ENCODE peak calls at places on chromosome 17, in five cellular contexts. One of them, this sample, is unnamed. For H3K36me3, the result is how much of the 10 kb centered on the place peaks cover.

GRCh38 chr17:54257440-54257839 is 434.7 kb downstream of the KIF2B start:
- DNase-seq in endothelial cell of umbilical vein: no peak
- DNase-seq in SK-N-SH: no peak
- DNase-seq in GM12878: no peak
- DNase-seq in K562: no peak
- DNase-seq in this sample: no peak

GRCh38 chr17:51228177-51228576 is 31.7 kb downstream of the MBTD1 start:
- DNase-seq in SK-N-SH: no peak
- DNase-seq in GM12878: no peak
- DNase-seq in endothelial cell of umbilical vein: no peak
- DNase-seq in K562: no peak
- DNase-seq in this sample: no peak

GRCh38 chr17:57626520-57627210 is 118.4 kb downstream of the CCDC182 start:
- DNase-seq in SK-N-SH: peak
- DNase-seq in endothelial cell of umbilical vein: no peak
- DNase-seq in GM12878: no peak
- DNase-seq in K562: no peak
- DNase-seq in this sample: no peak

GRCh38 chr17:72602517-72603345 is 481.9 kb downstream of the SOX9 start:
- DNase-seq in SK-N-SH: no peak
- DNase-seq in GM12878: no peak
- DNase-seq in endothelial cell of umbilical vein: no peak
- DNase-seq in K562: no peak
- DNase-seq in this sample: no peak

GRCh38 chr17:51475650-51476221 is 215.4 kb downstream of the UTP18 start:
- DNase-seq in K562: no peak
- DNase-seq in GM12878: no peak
- DNase-seq in endothelial cell of umbilical vein: no peak
- DNase-seq in SK-N-SH: peak
- DNase-seq in this sample: no peak

GRCh38 chr17:65027305-65027704 is 29.2 kb downstream of the GNA13 start:
- DNase-seq in SK-N-SH: peak
- DNase-seq in K562: peak
- DNase-seq in GM12878: peak
- DNase-seq in endothelial cell of umbilical vein: peak
- DNase-seq in this sample: no peak

GRCh38 chr17:33014751-33015150 is 23.1 kb downstream of the SPACA3 start:
- DNase-seq in K562: no peak
- DNase-seq in SK-N-SH: peak
- DNase-seq in endothelial cell of umbilical vein: no peak
- DNase-seq in GM12878: no peak
- DNase-seq in this sample: no peak

GRCh38 chr17:39022961-39023360 is 55.8 kb upstream of the FBXO47 start:
- DNase-seq in GM12878: no peak
- DNase-seq in endothelial cell of umbilical vein: no peak
- DNase-seq in SK-N-SH: no peak
- DNase-seq in K562: no peak
- DNase-seq in this sample: no peak

GRCh38 chr17:67018429-67019125 is 25.8 kb upstream of the CACNG1 start:
- DNase-seq in SK-N-SH: peak
- DNase-seq in endothelial cell of umbilical vein: no peak
- DNase-seq in GM12878: no peak
- DNase-seq in K562: no peak
- DNase-seq in this sample: no peak

GRCh38 chr17:57995076-57995956 is 7.3 kb upstream of the VEZF1 start:
- DNase-seq in GM12878: no peak
- DNase-seq in endothelial cell of umbilical vein: peak
- DNase-seq in SK-N-SH: peak
- DNase-seq in K562: peak
- DNase-seq in this sample: no peak

GRCh38 chr17:68544521-68544920 is 32.3 kb downstream of the PRKAR1A start:
- DNase-seq in GM12878: no peak
- DNase-seq in endothelial cell of umbilical vein: no peak
- DNase-seq in SK-N-SH: no peak
- DNase-seq in K562: no peak
- DNase-seq in this sample: no peak

GRCh38 chr17:66712453-66712852 is 122.5 kb upstream of the CACNG5 start:
- DNase-seq in GM12878: no peak
- DNase-seq in SK-N-SH: no peak
- DNase-seq in endothelial cell of umbilical vein: no peak
- DNase-seq in K562: no peak
- DNase-seq in this sample: no peak

GRCh38 chr17:69870091-69870530 is 204.9 kb upstream of the KCNJ16 start:
- DNase-seq in endothelial cell of umbilical vein: peak
- DNase-seq in GM12878: no peak
- DNase-seq in K562: no peak
- DNase-seq in SK-N-SH: no peak
- DNase-seq in this sample: no peak

GRCh38 chr17:21275047-21275578 is 9.4 kb upstream of the MAP2K3 start:
- DNase-seq in K562: no peak
- DNase-seq in endothelial cell of umbilical vein: no peak
- DNase-seq in GM12878: no peak
- DNase-seq in SK-N-SH: peak
- DNase-seq in this sample: no peak

GRCh38 chr17:30363715-30364202 is 15.0 kb upstream of the CPD start:
- DNase-seq in K562: no peak
- DNase-seq in GM12878: peak
- DNase-seq in endothelial cell of umbilical vein: no peak
- DNase-seq in SK-N-SH: no peak
- DNase-seq in this sample: no peak

GRCh38 chr17:55266051-55266957 is 1.5 kb downstream of the HLF start:
- DNase-seq in SK-N-SH: peak
- DNase-seq in K562: no peak
- DNase-seq in endothelial cell of umbilical vein: no peak
- DNase-seq in GM12878: no peak
- DNase-seq in this sample: no peak

GRCh38 chr17:8941980-8942617 is 23.4 kb downstream of the PIK3R5 start:
- DNase-seq in SK-N-SH: no peak
- DNase-seq in GM12878: no peak
- DNase-seq in K562: no peak
- DNase-seq in endothelial cell of umbilical vein: no peak
- DNase-seq in this sample: no peak

GRCh38 chr17:13541032-13541480 is 60.7 kb downstream of the HS3ST3A1 start:
- DNase-seq in endothelial cell of umbilical vein: no peak
- DNase-seq in GM12878: no peak
- DNase-seq in SK-N-SH: no peak
- DNase-seq in K562: no peak
- DNase-seq in this sample: no peak

GRCh38 chr17:4043862-4044261 is 79.6 kb upstream of the ATP2A3 start:
- DNase-seq in K562: no peak
- DNase-seq in endothelial cell of umbilical vein: no peak
- DNase-seq in GM12878: peak
- DNase-seq in SK-N-SH: no peak
- DNase-seq in this sample: no peak

GRCh38 chr17:14864127-14864526 is 401.0 kb downstream of the PMP22 start:
- DNase-seq in GM12878: no peak
- DNase-seq in SK-N-SH: no peak
- DNase-seq in K562: no peak
- DNase-seq in endothelial cell of umbilical vein: no peak
- DNase-seq in this sample: no peak

GRCh38 chr17:17161121-17161520 is 45.0 kb downstream of the PLD6 start:
- DNase-seq in endothelial cell of umbilical vein: no peak
- DNase-seq in GM12878: no peak
- DNase-seq in K562: no peak
- DNase-seq in SK-N-SH: no peak
- DNase-seq in this sample: no peak

GRCh38 chr17:82228842-82229685 is at the start of gene SLC16A3:
- DNase-seq in GM12878: no peak
- DNase-seq in SK-N-SH: peak
- DNase-seq in endothelial cell of umbilical vein: peak
- DNase-seq in K562: no peak
- DNase-seq in this sample: no peak

GRCh38 chr17:64402469-64402868 is 11.8 kb upstream of the PECAM1 start:
- DNase-seq in SK-N-SH: no peak
- DNase-seq in K562: no peak
- DNase-seq in GM12878: no peak
- DNase-seq in endothelial cell of umbilical vein: no peak
- DNase-seq in this sample: no peak

GRCh38 chr17:43695968-43696865 is 34.5 kb upstream of the MEOX1 start:
- DNase-seq in SK-N-SH: no peak
- DNase-seq in GM12878: no peak
- DNase-seq in endothelial cell of umbilical vein: no peak
- DNase-seq in K562: no peak
- DNase-seq in this sample: no peak

GRCh38 chr17:57552114-57552601 is 192.9 kb downstream of the CCDC182 start:
- DNase-seq in endothelial cell of umbilical vein: no peak
- DNase-seq in K562: peak
- DNase-seq in GM12878: no peak
- DNase-seq in SK-N-SH: peak
- DNase-seq in this sample: no peak

GRCh38 chr17:11140028-11140427 is 101.0 kb upstream of the SHISA6 start:
- DNase-seq in SK-N-SH: no peak
- DNase-seq in GM12878: no peak
- DNase-seq in endothelial cell of umbilical vein: no peak
- DNase-seq in K562: no peak
- DNase-seq in this sample: no peak

GRCh38 chr17:12688382-12688781 is 22.7 kb downstream of the MYOCD start:
- DNase-seq in K562: no peak
- DNase-seq in SK-N-SH: no peak
- DNase-seq in GM12878: no peak
- DNase-seq in endothelial cell of umbilical vein: no peak
- DNase-seq in this sample: no peak

GRCh38 chr17:45368661-45369060 is 51.8 kb upstream of the MAP3K14 start:
- DNase-seq in K562: no peak
- DNase-seq in SK-N-SH: no peak
- DNase-seq in endothelial cell of umbilical vein: no peak
- DNase-seq in GM12878: no peak
- DNase-seq in this sample: no peak

GRCh38 chr17:27937026-27937546 is 43.9 kb upstream of the LYRM9 start:
- DNase-seq in endothelial cell of umbilical vein: no peak
- DNase-seq in SK-N-SH: no peak
- DNase-seq in K562: no peak
- DNase-seq in GM12878: no peak
- DNase-seq in this sample: no peak

GRCh38 chr17:9905902-9906301 is 831 bp upstream of the RCVRN start:
- DNase-seq in endothelial cell of umbilical vein: no peak
- DNase-seq in SK-N-SH: peak
- DNase-seq in GM12878: no peak
- DNase-seq in K562: peak
- DNase-seq in this sample: no peak

DNA sequence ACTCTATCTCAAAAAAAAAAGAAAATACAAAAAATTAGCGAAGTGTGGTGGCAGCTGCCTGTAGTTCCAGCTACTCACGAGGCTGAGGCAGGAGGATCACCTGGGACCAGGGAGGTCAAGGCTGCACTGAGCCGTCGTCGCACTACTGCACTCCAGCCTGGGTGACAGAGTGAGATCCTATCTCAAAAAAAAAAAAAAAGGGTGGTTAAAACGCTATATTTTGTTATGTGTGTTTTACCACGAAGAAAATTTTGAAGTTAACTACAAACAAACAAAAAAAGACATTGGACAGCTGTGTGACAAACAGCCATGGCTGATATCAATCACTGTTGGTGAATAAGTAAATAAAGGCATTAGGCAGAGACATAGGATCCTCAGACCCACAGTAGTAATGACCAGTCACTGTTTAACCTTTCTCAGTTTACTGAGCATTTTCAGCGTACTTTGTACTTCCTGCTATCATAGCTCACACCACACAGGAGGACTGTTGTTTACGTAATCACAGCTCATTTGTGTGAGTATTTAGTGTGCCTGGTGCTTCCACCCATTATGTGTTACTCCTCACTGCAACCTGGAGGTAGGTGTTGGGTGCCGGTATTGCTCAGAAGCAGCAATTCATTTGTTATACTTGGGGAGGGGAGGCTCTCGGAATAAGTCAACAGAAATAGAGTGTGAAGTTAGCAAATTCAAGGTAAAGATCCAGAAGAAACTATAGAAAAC is 55.4 kb downstream of the COPRS start:
- DNase-seq in SK-N-SH: no peak
- DNase-seq in GM12878: no peak
- DNase-seq in endothelial cell of umbilical vein: no peak
- DNase-seq in K562: no peak
- DNase-seq in this sample: no peak
- TF ChIP-seq POLR2AphosphoS5 in SK-N-SH: no peak
- TF ChIP-seq POLR2AphosphoS5 in GM12878: no peak
- TF ChIP-seq POLR2AphosphoS5 in endothelial cell of umbilical vein: no peak
- TF ChIP-seq POLR2AphosphoS5 in K562: no peak
- TF ChIP-seq POLR2AphosphoS5 in this sample: no peak

GRCh38 chr17:1649116-1649843 is 386 bp downstream of the RILP start:
- DNase-seq in endothelial cell of umbilical vein: peak
- DNase-seq in K562: peak
- DNase-seq in SK-N-SH: peak
- DNase-seq in GM12878: no peak
- DNase-seq in this sample: no peak
- H3K36me3 ChIP-seq in endothelial cell of umbilical vein: under half
- H3K36me3 ChIP-seq in K562: half or more
- H3K36me3 ChIP-seq in SK-N-SH: under half
- H3K36me3 ChIP-seq in GM12878: under half
- H3K36me3 ChIP-seq in this sample: under half

GRCh38 chr17:42023524-42024349 is 3.8 kb downstream of the NKIRAS2 start:
- DNase-seq in GM12878: no peak
- DNase-seq in endothelial cell of umbilical vein: no peak
- DNase-seq in SK-N-SH: no peak
- DNase-seq in K562: peak
- DNase-seq in this sample: no peak
- H3K9ac ChIP-seq in GM12878: no peak
- H3K9ac ChIP-seq in endothelial cell of umbilical vein: no peak
- H3K9ac ChIP-seq in SK-N-SH: no peak
- H3K9ac ChIP-seq in K562: peak
- H3K9ac ChIP-seq in this sample: no peak

GRCh38 chr17:35734396-35734795 is 3.0 kb downstream of the RASL10B start:
- DNase-seq in endothelial cell of umbilical vein: no peak
- DNase-seq in K562: no peak
- DNase-seq in GM12878: no peak
- DNase-seq in SK-N-SH: no peak
- DNase-seq in this sample: no peak
- TF ChIP-seq POLR2AphosphoS5 in endothelial cell of umbilical vein: no peak
- TF ChIP-seq POLR2AphosphoS5 in K562: no peak
- TF ChIP-seq POLR2AphosphoS5 in GM12878: no peak
- TF ChIP-seq POLR2AphosphoS5 in SK-N-SH: no peak
- TF ChIP-seq POLR2AphosphoS5 in this sample: no peak

GRCh38 chr17:73929860-73930430 is 273.5 kb upstream of the RPL38 start:
- DNase-seq in K562: no peak
- DNase-seq in GM12878: no peak
- DNase-seq in SK-N-SH: no peak
- DNase-seq in endothelial cell of umbilical vein: no peak
- DNase-seq in this sample: no peak
- H3K36me3 ChIP-seq in K562: under half
- H3K36me3 ChIP-seq in GM12878: under half
- H3K36me3 ChIP-seq in SK-N-SH: under half
- H3K36me3 ChIP-seq in endothelial cell of umbilical vein: under half
- H3K36me3 ChIP-seq in this sample: under half